ENCODE peak calls at places on chromosomes 11 and 22, in eight cellular contexts. P, D, E, G, I, U, A and M are unnamed samples.

GRCh38 chr11:17542249-17542648 is 2.0 kb downstream of the USH1C start:
- DNase-seq in P (no peak), D (no peak), E (no peak), G (peak), I (no peak), U (no peak), A (no peak), M (no peak)

GRCh38 chr22:29524440-29525191 is 28.9 kb downstream of the THOC5 start:
- DNase-seq in P (no peak), D (peak), E (peak), G (peak), I (peak), U (peak), A (no peak), M (peak)

GRCh38 chr22:46484861-46485595 is 52.4 kb downstream of the CELSR1 start:
- DNase-seq in P (no peak), D (no peak), E (no peak), G (no peak), I (no peak), U (peak), A (no peak), M (no peak)

GRCh38 chr11:27391336-27392015 is 28.5 kb upstream of the CCDC34 start:
- DNase-seq in P (no peak), D (no peak), E (peak), G (no peak), I (no peak), U (no peak), A (no peak), M (no peak)

GRCh38 chr11:16831281-16832192 is 93.1 kb downstream of the C11orf58 start:
- DNase-seq in P (no peak), D (no peak), E (no peak), G (no peak), I (no peak), U (no peak), A (no peak), M (no peak)

GRCh38 chr11:63845305-63845704 is 6.4 kb downstream of the MARK2 start:
- DNase-seq in P (no peak), D (no peak), E (peak), G (no peak), I (no peak), U (peak), A (no peak), M (no peak)

GRCh38 chr11:72283947-72284346 is 40.0 kb upstream of the PHOX2A start:
- DNase-seq in P (no peak), D (no peak), E (no peak), G (no peak), I (no peak), U (no peak), A (no peak), M (no peak)

GRCh38 chr11:131667566-131667965 is 297.2 kb downstream of the NTM start:
- DNase-seq in P (no peak), D (no peak), E (no peak), G (peak), I (no peak), U (no peak), A (no peak), M (no peak)

GRCh38 chr11:13480198-13480597 is 15.6 kb downstream of the PTH start:
- DNase-seq in P (no peak), D (no peak), E (no peak), G (no peak), I (no peak), U (no peak), A (no peak), M (no peak)

GRCh38 chr11:123580557-123581275 is 73.7 kb downstream of the SCN3B start:
- DNase-seq in P (peak), D (peak), E (peak), G (peak), I (peak), U (peak), A (peak), M (no peak)

GRCh38 chr11:68574308-68574707 is 110.0 kb upstream of the GAL start:
- DNase-seq in P (no peak), D (no peak), E (no peak), G (no peak), I (no peak), U (no peak), A (no peak), M (peak)

GRCh38 chr11:77067776-77068460 is 1.1 kb downstream of the CAPN5 start:
- DNase-seq in P (peak), D (no peak), E (no peak), G (no peak), I (peak), U (no peak), A (no peak), M (no peak)

GRCh38 chr11:3641701-3642070 is at the start of gene ART5:
- DNase-seq in P (no peak), D (no peak), E (no peak), G (no peak), I (no peak), U (no peak), A (no peak), M (no peak)

GRCh38 chr22:24926849-24927579 is 19.5 kb downstream of the LHFPL7 start:
- DNase-seq in P (no peak), D (no peak), E (peak), G (no peak), I (no peak), U (no peak), A (no peak), M (peak)

GRCh38 chr11:99693941-99694492 is 673.3 kb downstream of the CNTN5 start:
- DNase-seq in P (no peak), D (no peak), E (peak), G (no peak), I (no peak), U (peak), A (no peak), M (peak)

GRCh38 chr11:107040447-107041444 is 22.5 kb upstream of the GUCY1A2 start:
- DNase-seq in P (no peak), D (no peak), E (no peak), G (no peak), I (no peak), U (peak), A (no peak), M (peak)

GRCh38 chr11:76347391-76347790 is 33.5 kb downstream of the THAP12 start:
- DNase-seq in P (no peak), D (no peak), E (no peak), G (no peak), I (no peak), U (no peak), A (no peak), M (no peak)

GRCh38 chr22:27790396-27791216 is 10.9 kb downstream of the MN1 start:
- DNase-seq in P (no peak), D (no peak), E (no peak), G (no peak), I (no peak), U (no peak), A (no peak), M (no peak)

GRCh38 chr11:31437742-31438435 is 68.2 kb downstream of the DNAJC24 start:
- DNase-seq in P (no peak), D (no peak), E (peak), G (no peak), I (no peak), U (no peak), A (no peak), M (no peak)

GRCh38 chr22:40418366-40419201 is 48.2 kb downstream of the SGSM3 start:
- DNase-seq in P (no peak), D (no peak), E (no peak), G (peak), I (no peak), U (no peak), A (no peak), M (no peak)

GRCh38 chr11:128299132-128299726 is 288.1 kb downstream of the ETS1 start:
- DNase-seq in P (no peak), D (peak), E (no peak), G (no peak), I (no peak), U (no peak), A (no peak), M (no peak)

GRCh38 chr11:63493127-63493526 is 2.2 kb upstream of the PLAAT5 start:
- DNase-seq in P (no peak), D (no peak), E (no peak), G (no peak), I (no peak), U (no peak), A (no peak), M (no peak)

GRCh38 chr11:59918494-59918893 is 19.7 kb upstream of the OOSP1 start:
- DNase-seq in P (no peak), D (no peak), E (peak), G (no peak), I (no peak), U (no peak), A (no peak), M (peak)

GRCh38 chr11:8373519-8374432 is 110.1 kb upstream of the LMO1 start:
- DNase-seq in P (peak), D (no peak), E (no peak), G (peak), I (no peak), U (no peak), A (no peak), M (no peak)

GRCh38 chr22:40383905-40384304 is 13.5 kb downstream of the SGSM3 start:
- DNase-seq in P (no peak), D (no peak), E (peak), G (no peak), I (no peak), U (peak), A (no peak), M (peak)

GRCh38 chr11:102220728-102221467 is 96.4 kb upstream of the BIRC3 start:
- DNase-seq in P (no peak), D (no peak), E (no peak), G (no peak), I (no peak), U (no peak), A (no peak), M (no peak)

GRCh38 chr11:115198301-115198700 is 305.9 kb downstream of the CADM1 start:
- DNase-seq in P (no peak), D (no peak), E (no peak), G (no peak), I (no peak), U (no peak), A (no peak), M (no peak)

GRCh38 chr22:27260087-27260730 is 541.3 kb downstream of the MN1 start:
- DNase-seq in P (no peak), D (no peak), E (no peak), G (no peak), I (no peak), U (no peak), A (no peak), M (no peak)

GRCh38 chr11:65498042-65498726 is 661 bp upstream of the MALAT1 start:
- DNase-seq in P (peak), D (peak), E (peak), G (no peak), I (no peak), U (peak), A (no peak), M (no peak)

GRCh38 chr11:69642549-69642912 is 1.6 kb downstream of the CCND1 start:
- DNase-seq in P (peak), D (no peak), E (no peak), G (peak), I (peak), U (no peak), A (peak), M (peak)

GRCh38 chr22:45420011-45420410 is 6.5 kb downstream of the RIBC2 start:
- DNase-seq in P (no peak), D (no peak), E (no peak), G (no peak), I (no peak), U (no peak), A (no peak), M (no peak)

GRCh38 chr11:88016392-88017020 is 158.7 kb downstream of the RAB38 start:
- DNase-seq in P (no peak), D (peak), E (peak), G (no peak), I (peak), U (peak), A (no peak), M (peak)